ENCODE peak calls at places on chromosomes 11 and 22, in ten cellular contexts. One of them, this sample, is unnamed.
A peak's percentile ranks its signal among the peaks of the same experiment; 100 is the strongest.

GRCh38 chr11:4388221-4388620 is 5.3 kb downstream of the TRIM21 start:
- DNase-seq in HepG2: no peak
- DNase-seq in A549: no peak
- DNase-seq in sigmoid colon: no peak
- DNase-seq in ovary: no peak
- DNase-seq in tibial nerve: no peak
- DNase-seq in H1: no peak
- DNase-seq in GM12878: no peak
- DNase-seq in stomach: no peak
- DNase-seq in K562: no peak
- DNase-seq in this sample: no peak

GRCh38 chr11:93577291-93577690 is 34.1 kb upstream of the SMCO4 start:
- DNase-seq in HepG2: no peak
- DNase-seq in A549: no peak
- DNase-seq in sigmoid colon: no peak
- DNase-seq in ovary: no peak
- DNase-seq in tibial nerve: no peak
- DNase-seq in H1: no peak
- DNase-seq in GM12878: no peak
- DNase-seq in stomach: no peak
- DNase-seq in K562: no peak
- DNase-seq in this sample: no peak

GRCh38 chr11:69682681-69683326 is 7.7 kb upstream of the LTO1 start:
- DNase-seq in HepG2: no peak
- DNase-seq in A549: no peak
- DNase-seq in sigmoid colon: peak; percentile 53
- DNase-seq in ovary: no peak
- DNase-seq in tibial nerve: no peak
- DNase-seq in H1: no peak
- DNase-seq in GM12878: no peak
- DNase-seq in stomach: no peak
- DNase-seq in K562: no peak
- DNase-seq in this sample: no peak

GRCh38 chr11:44192701-44193100 is 97.2 kb downstream of the EXT2 start:
- DNase-seq in HepG2: no peak
- DNase-seq in A549: no peak
- DNase-seq in sigmoid colon: no peak
- DNase-seq in ovary: no peak
- DNase-seq in tibial nerve: no peak
- DNase-seq in H1: no peak
- DNase-seq in GM12878: no peak
- DNase-seq in stomach: no peak
- DNase-seq in K562: no peak
- DNase-seq in this sample: no peak

GRCh38 chr11:133078591-133079179 is 453.6 kb downstream of the OPCML start:
- DNase-seq in HepG2: peak; percentile 5
- DNase-seq in A549: peak; percentile 52
- DNase-seq in sigmoid colon: no peak
- DNase-seq in ovary: no peak
- DNase-seq in tibial nerve: peak; percentile 51
- DNase-seq in H1: peak; percentile 82
- DNase-seq in GM12878: no peak
- DNase-seq in stomach: peak; percentile 60
- DNase-seq in K562: peak; percentile 53
- DNase-seq in this sample: peak; percentile 20

GRCh38 chr11:15119352-15119751 is 4.6 kb downstream of the INSC start:
- DNase-seq in HepG2: no peak
- DNase-seq in A549: no peak
- DNase-seq in sigmoid colon: no peak
- DNase-seq in ovary: no peak
- DNase-seq in tibial nerve: no peak
- DNase-seq in H1: no peak
- DNase-seq in GM12878: no peak
- DNase-seq in stomach: no peak
- DNase-seq in K562: no peak
- DNase-seq in this sample: no peak

GRCh38 chr11:121029813-121030445 is 6.0 kb downstream of the TBCEL start:
- DNase-seq in HepG2: no peak
- DNase-seq in A549: no peak
- DNase-seq in sigmoid colon: no peak
- DNase-seq in ovary: no peak
- DNase-seq in tibial nerve: no peak
- DNase-seq in H1: no peak
- DNase-seq in GM12878: no peak
- DNase-seq in stomach: no peak
- DNase-seq in K562: no peak
- DNase-seq in this sample: no peak

GRCh38 chr11:69636512-69636866 is 4.5 kb upstream of the CCND1 start:
- DNase-seq in HepG2: no peak
- DNase-seq in A549: peak; percentile 90
- DNase-seq in sigmoid colon: peak; percentile 82
- DNase-seq in ovary: peak; percentile 59
- DNase-seq in tibial nerve: peak; percentile 64
- DNase-seq in H1: peak; percentile 89
- DNase-seq in GM12878: no peak
- DNase-seq in stomach: peak; percentile 62
- DNase-seq in K562: no peak
- DNase-seq in this sample: peak; percentile 73

GRCh38 chr22:43002198-43002577 is 12.8 kb downstream of the PACSIN2 start:
- DNase-seq in HepG2: no peak
- DNase-seq in A549: peak; percentile 42
- DNase-seq in sigmoid colon: peak; percentile 8
- DNase-seq in ovary: no peak
- DNase-seq in tibial nerve: no peak
- DNase-seq in H1: no peak
- DNase-seq in GM12878: no peak
- DNase-seq in stomach: no peak
- DNase-seq in K562: no peak
- DNase-seq in this sample: no peak

GRCh38 chr11:125110996-125111340 is 458 bp downstream of the TMEM218 start:
- DNase-seq in HepG2: peak; percentile 21
- DNase-seq in A549: peak; percentile 5
- DNase-seq in sigmoid colon: no peak
- DNase-seq in ovary: no peak
- DNase-seq in tibial nerve: no peak
- DNase-seq in H1: no peak
- DNase-seq in GM12878: no peak
- DNase-seq in stomach: no peak
- DNase-seq in K562: peak; percentile 17
- DNase-seq in this sample: peak; percentile 11

DNA sequence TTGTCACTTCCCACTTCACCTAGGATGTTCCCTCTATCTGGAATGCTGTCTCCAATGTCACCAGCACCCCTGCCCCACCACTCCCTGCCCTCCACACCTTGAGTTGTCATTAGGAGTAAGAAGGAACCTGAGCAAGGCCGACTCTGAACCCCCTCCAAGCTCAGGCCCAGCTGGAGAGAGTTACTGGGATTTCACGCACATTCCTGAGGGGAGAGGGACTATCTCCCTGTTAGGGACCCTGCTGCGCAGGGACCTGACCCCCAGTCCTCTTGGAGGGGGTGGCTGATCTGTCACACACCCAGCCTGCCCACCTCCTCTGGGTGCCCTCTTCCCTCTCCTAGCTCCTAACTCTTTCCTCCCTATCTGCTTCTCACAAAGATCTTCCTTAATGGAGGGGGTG is 81.7 kb downstream of the NECTIN1 start:
- DNase-seq in HepG2: no peak
- DNase-seq in A549: no peak
- DNase-seq in sigmoid colon: no peak
- DNase-seq in ovary: no peak
- DNase-seq in tibial nerve: no peak
- DNase-seq in H1: no peak
- DNase-seq in GM12878: no peak
- DNase-seq in stomach: no peak
- DNase-seq in K562: no peak
- DNase-seq in this sample: no peak
- TF ChIP-seq CTCF in HepG2: no peak
- TF ChIP-seq CTCF in A549: no peak
- TF ChIP-seq CTCF in sigmoid colon: no peak
- TF ChIP-seq CTCF in ovary: no peak
- TF ChIP-seq CTCF in tibial nerve: no peak
- TF ChIP-seq CTCF in H1: no peak
- TF ChIP-seq CTCF in GM12878: no peak
- TF ChIP-seq CTCF in stomach: no peak
- TF ChIP-seq CTCF in K562: no peak
- TF ChIP-seq CTCF in this sample: no peak

GRCh38 chr22:25174156-25174887 is 25.3 kb upstream of the CRYBB3 start:
- DNase-seq in HepG2: no peak
- DNase-seq in A549: no peak
- DNase-seq in sigmoid colon: no peak
- DNase-seq in ovary: no peak
- DNase-seq in tibial nerve: no peak
- DNase-seq in H1: no peak
- DNase-seq in GM12878: no peak
- DNase-seq in stomach: no peak
- DNase-seq in K562: no peak
- DNase-seq in this sample: no peak

GRCh38 chr22:25174888-25175411 is 24.7 kb upstream of the CRYBB3 start:
- DNase-seq in HepG2: no peak
- DNase-seq in A549: no peak
- DNase-seq in sigmoid colon: no peak
- DNase-seq in ovary: no peak
- DNase-seq in tibial nerve: no peak
- DNase-seq in H1: no peak
- DNase-seq in GM12878: no peak
- DNase-seq in stomach: no peak
- DNase-seq in K562: no peak
- DNase-seq in this sample: no peak

GRCh38 chr22:25170426-25170980 is 29.2 kb upstream of the CRYBB3 start:
- DNase-seq in HepG2: no peak
- DNase-seq in A549: no peak
- DNase-seq in sigmoid colon: no peak
- DNase-seq in ovary: no peak
- DNase-seq in tibial nerve: no peak
- DNase-seq in H1: no peak
- DNase-seq in GM12878: no peak
- DNase-seq in stomach: no peak
- DNase-seq in K562: no peak
- DNase-seq in this sample: no peak

GRCh38 chr22:25169278-25170031 is 30.2 kb upstream of the CRYBB3 start:
- DNase-seq in HepG2: peak; percentile 82
- DNase-seq in A549: no peak
- DNase-seq in sigmoid colon: peak; percentile 40
- DNase-seq in ovary: no peak
- DNase-seq in tibial nerve: no peak
- DNase-seq in H1: no peak
- DNase-seq in GM12878: no peak
- DNase-seq in stomach: no peak
- DNase-seq in K562: no peak
- DNase-seq in this sample: no peak

GRCh38 chr22:25172153-25172552 is 27.5 kb upstream of the CRYBB3 start:
- DNase-seq in HepG2: peak; percentile 21
- DNase-seq in A549: peak; percentile 30
- DNase-seq in sigmoid colon: no peak
- DNase-seq in ovary: no peak
- DNase-seq in tibial nerve: no peak
- DNase-seq in H1: no peak
- DNase-seq in GM12878: no peak
- DNase-seq in stomach: peak; percentile 50
- DNase-seq in K562: no peak
- DNase-seq in this sample: peak; percentile 52
- TF ChIP-seq EP300 in HepG2: no peak
- TF ChIP-seq EP300 in A549: no peak
- TF ChIP-seq EP300 in sigmoid colon: no peak
- TF ChIP-seq EP300 in ovary: no peak
- TF ChIP-seq EP300 in tibial nerve: no peak
- TF ChIP-seq EP300 in H1: no peak
- TF ChIP-seq EP300 in GM12878: no peak
- TF ChIP-seq EP300 in stomach: no peak
- TF ChIP-seq EP300 in K562: no peak
- TF ChIP-seq EP300 in this sample: no peak

DNA sequence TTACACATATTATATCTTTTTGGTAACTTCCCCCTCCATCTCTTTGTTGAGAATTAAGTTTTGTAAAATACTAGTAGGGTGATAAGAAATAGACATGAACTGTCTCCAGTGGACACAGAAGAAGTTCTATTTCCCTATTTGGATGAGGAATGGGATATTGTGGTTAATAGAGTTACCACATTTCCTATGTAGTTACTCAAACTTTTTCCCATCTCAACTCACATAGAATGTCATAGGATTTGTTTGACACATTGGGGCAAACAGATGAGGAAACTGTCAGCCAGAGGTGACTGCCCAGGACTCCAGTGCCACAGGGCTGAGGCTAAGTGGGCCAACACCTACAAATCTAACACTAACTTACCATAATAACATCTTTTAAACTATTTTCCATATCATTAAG is 58.3 kb downstream of the CCDC83 start:
- DNase-seq in HepG2: no peak
- DNase-seq in A549: no peak
- DNase-seq in sigmoid colon: no peak
- DNase-seq in ovary: no peak
- DNase-seq in tibial nerve: no peak
- DNase-seq in H1: no peak
- DNase-seq in GM12878: no peak
- DNase-seq in stomach: no peak
- DNase-seq in K562: no peak
- DNase-seq in this sample: no peak
- TF ChIP-seq CTCF in HepG2: no peak
- TF ChIP-seq CTCF in A549: no peak
- TF ChIP-seq CTCF in sigmoid colon: no peak
- TF ChIP-seq CTCF in ovary: no peak
- TF ChIP-seq CTCF in tibial nerve: no peak
- TF ChIP-seq CTCF in H1: no peak
- TF ChIP-seq CTCF in GM12878: no peak
- TF ChIP-seq CTCF in stomach: no peak
- TF ChIP-seq CTCF in K562: no peak
- TF ChIP-seq CTCF in this sample: no peak

GRCh38 chr11:8232849-8233606 is 30.6 kb downstream of the LMO1 start:
- DNase-seq in HepG2: no peak
- DNase-seq in A549: no peak
- DNase-seq in sigmoid colon: no peak
- DNase-seq in ovary: no peak
- DNase-seq in tibial nerve: no peak
- DNase-seq in H1: no peak
- DNase-seq in GM12878: no peak
- DNase-seq in stomach: no peak
- DNase-seq in K562: no peak
- DNase-seq in this sample: no peak

GRCh38 chr11:8233691-8234424 is 29.8 kb downstream of the LMO1 start:
- DNase-seq in HepG2: no peak
- DNase-seq in A549: peak; percentile 51
- DNase-seq in sigmoid colon: no peak
- DNase-seq in ovary: no peak
- DNase-seq in tibial nerve: no peak
- DNase-seq in H1: no peak
- DNase-seq in GM12878: no peak
- DNase-seq in stomach: no peak
- DNase-seq in K562: no peak
- DNase-seq in this sample: no peak

GRCh38 chr11:8230921-8231847 is 32.5 kb downstream of the LMO1 start:
- DNase-seq in HepG2: no peak
- DNase-seq in A549: no peak
- DNase-seq in sigmoid colon: no peak
- DNase-seq in ovary: no peak
- DNase-seq in tibial nerve: no peak
- DNase-seq in H1: no peak
- DNase-seq in GM12878: no peak
- DNase-seq in stomach: no peak
- DNase-seq in K562: no peak
- DNase-seq in this sample: no peak

GRCh38 chr11:8231979-8232378 is 31.7 kb downstream of the LMO1 start:
- DNase-seq in HepG2: no peak
- DNase-seq in A549: no peak
- DNase-seq in sigmoid colon: no peak
- DNase-seq in ovary: no peak
- DNase-seq in tibial nerve: no peak
- DNase-seq in H1: no peak
- DNase-seq in GM12878: no peak
- DNase-seq in stomach: no peak
- DNase-seq in K562: no peak
- DNase-seq in this sample: no peak

GRCh38 chr11:8232414-8232813 is 31.3 kb downstream of the LMO1 start:
- DNase-seq in HepG2: no peak
- DNase-seq in A549: no peak
- DNase-seq in sigmoid colon: no peak
- DNase-seq in ovary: no peak
- DNase-seq in tibial nerve: no peak
- DNase-seq in H1: no peak
- DNase-seq in GM12878: no peak
- DNase-seq in stomach: no peak
- DNase-seq in K562: no peak
- DNase-seq in this sample: no peak
- TF ChIP-seq EP300 in HepG2: no peak
- TF ChIP-seq EP300 in A549: no peak
- TF ChIP-seq EP300 in sigmoid colon: no peak
- TF ChIP-seq EP300 in ovary: no peak
- TF ChIP-seq EP300 in tibial nerve: no peak
- TF ChIP-seq EP300 in H1: no peak
- TF ChIP-seq EP300 in GM12878: no peak
- TF ChIP-seq EP300 in stomach: no peak
- TF ChIP-seq EP300 in K562: no peak
- TF ChIP-seq EP300 in this sample: no peak

This sample was measured in transverse colon.